ENCODE peak calls at places on chromosomes 5 and 9, in seven cellular contexts. One of them, this sample, is unnamed.

GRCh38 chr9:113622038-113622437 is 158.5 kb downstream of the RGS3 start:
- DNase-seq in neuronal stem cell: no peak
- DNase-seq in IMR-90: no peak
- DNase-seq in trophoblast cell: no peak
- DNase-seq in mesendoderm: no peak
- DNase-seq in H9: no peak
- DNase-seq in mesenchymal stem cell: no peak
- DNase-seq in this sample: no peak

GRCh38 chr5:72842816-72843215 is 26.4 kb downstream of the TNPO1 start:
- DNase-seq in neuronal stem cell: no peak
- DNase-seq in IMR-90: peak
- DNase-seq in trophoblast cell: no peak
- DNase-seq in mesendoderm: peak
- DNase-seq in H9: no peak
- DNase-seq in mesenchymal stem cell: peak
- DNase-seq in this sample: no peak

GRCh38 chr5:165617491-165617890 is 2112.1 kb downstream of the MAT2B start:
- DNase-seq in neuronal stem cell: no peak
- DNase-seq in IMR-90: peak
- DNase-seq in trophoblast cell: no peak
- DNase-seq in mesendoderm: no peak
- DNase-seq in H9: no peak
- DNase-seq in mesenchymal stem cell: peak
- DNase-seq in this sample: no peak

GRCh38 chr9:33852216-33852826 is 35.4 kb downstream of the UBE2R2 start:
- DNase-seq in neuronal stem cell: peak
- DNase-seq in IMR-90: peak
- DNase-seq in trophoblast cell: peak
- DNase-seq in mesendoderm: peak
- DNase-seq in H9: peak
- DNase-seq in mesenchymal stem cell: peak
- DNase-seq in this sample: peak

GRCh38 chr9:37412431-37413151 is 9.9 kb upstream of the GRHPR start:
- DNase-seq in neuronal stem cell: no peak
- DNase-seq in IMR-90: peak
- DNase-seq in trophoblast cell: no peak
- DNase-seq in mesendoderm: no peak
- DNase-seq in H9: peak
- DNase-seq in mesenchymal stem cell: no peak
- DNase-seq in this sample: no peak

GRCh38 chr5:107284822-107285510 is 385.8 kb downstream of the EFNA5 start:
- DNase-seq in neuronal stem cell: no peak
- DNase-seq in IMR-90: peak
- DNase-seq in trophoblast cell: peak
- DNase-seq in mesendoderm: peak
- DNase-seq in H9: no peak
- DNase-seq in mesenchymal stem cell: peak
- DNase-seq in this sample: no peak

GRCh38 chr9:89225587-89225986 is 47.0 kb upstream of the SHC3 start:
- DNase-seq in neuronal stem cell: peak
- DNase-seq in IMR-90: peak
- DNase-seq in trophoblast cell: peak
- DNase-seq in mesendoderm: no peak
- DNase-seq in H9: no peak
- DNase-seq in mesenchymal stem cell: no peak
- DNase-seq in this sample: no peak

GRCh38 chr5:82641362-82641988 is 363.3 kb upstream of the RPS23 start:
- DNase-seq in neuronal stem cell: peak
- DNase-seq in IMR-90: peak
- DNase-seq in trophoblast cell: peak
- DNase-seq in mesendoderm: peak
- DNase-seq in H9: no peak
- DNase-seq in mesenchymal stem cell: peak
- DNase-seq in this sample: no peak

GRCh38 chr5:177296581-177296980 is 6.9 kb downstream of the RAB24 start:
- DNase-seq in neuronal stem cell: no peak
- DNase-seq in IMR-90: no peak
- DNase-seq in trophoblast cell: no peak
- DNase-seq in mesendoderm: no peak
- DNase-seq in H9: no peak
- DNase-seq in mesenchymal stem cell: no peak
- DNase-seq in this sample: no peak

GRCh38 chr9:98455256-98455956 is 200.0 kb upstream of the TBC1D2 start:
- DNase-seq in neuronal stem cell: no peak
- DNase-seq in IMR-90: no peak
- DNase-seq in trophoblast cell: no peak
- DNase-seq in mesendoderm: no peak
- DNase-seq in H9: no peak
- DNase-seq in mesenchymal stem cell: no peak
- DNase-seq in this sample: no peak

GRCh38 chr5:134138416-134139376 is 24.2 kb downstream of the TCF7 start:
- DNase-seq in neuronal stem cell: no peak
- DNase-seq in IMR-90: peak
- DNase-seq in trophoblast cell: peak
- DNase-seq in mesendoderm: no peak
- DNase-seq in H9: peak
- DNase-seq in mesenchymal stem cell: peak
- DNase-seq in this sample: peak

GRCh38 chr9:16960084-16960483 is 89.6 kb upstream of the BNC2 start:
- DNase-seq in neuronal stem cell: no peak
- DNase-seq in IMR-90: peak
- DNase-seq in trophoblast cell: no peak
- DNase-seq in mesendoderm: no peak
- DNase-seq in H9: no peak
- DNase-seq in mesenchymal stem cell: peak
- DNase-seq in this sample: no peak

GRCh38 chr9:107422189-107422802 is 67.3 kb downstream of the KLF4 start:
- DNase-seq in neuronal stem cell: peak
- DNase-seq in IMR-90: peak
- DNase-seq in trophoblast cell: peak
- DNase-seq in mesendoderm: peak
- DNase-seq in H9: peak
- DNase-seq in mesenchymal stem cell: peak
- DNase-seq in this sample: peak

GRCh38 chr5:966941-967340 is 41.7 kb upstream of the NKD2 start:
- DNase-seq in neuronal stem cell: no peak
- DNase-seq in IMR-90: no peak
- DNase-seq in trophoblast cell: no peak
- DNase-seq in mesendoderm: no peak
- DNase-seq in H9: no peak
- DNase-seq in mesenchymal stem cell: no peak
- DNase-seq in this sample: no peak

GRCh38 chr5:120436996-120437395 is 27.1 kb upstream of the PRR16 start:
- DNase-seq in neuronal stem cell: no peak
- DNase-seq in IMR-90: peak
- DNase-seq in trophoblast cell: no peak
- DNase-seq in mesendoderm: no peak
- DNase-seq in H9: no peak
- DNase-seq in mesenchymal stem cell: no peak
- DNase-seq in this sample: no peak

GRCh38 chr5:172284275-172284971 is 859 bp upstream of the UBTD2 start:
- DNase-seq in neuronal stem cell: no peak
- DNase-seq in IMR-90: no peak
- DNase-seq in trophoblast cell: peak
- DNase-seq in mesendoderm: peak
- DNase-seq in H9: no peak
- DNase-seq in mesenchymal stem cell: no peak
- DNase-seq in this sample: peak

GRCh38 chr5:93162201-93162654 is 418.8 kb downstream of the NR2F1-AS1 start:
- DNase-seq in neuronal stem cell: peak
- DNase-seq in IMR-90: no peak
- DNase-seq in trophoblast cell: no peak
- DNase-seq in mesendoderm: peak
- DNase-seq in H9: no peak
- DNase-seq in mesenchymal stem cell: peak
- DNase-seq in this sample: no peak

GRCh38 chr9:94713446-94714185 is 12.9 kb upstream of the AOPEP start:
- DNase-seq in neuronal stem cell: no peak
- DNase-seq in IMR-90: no peak
- DNase-seq in trophoblast cell: no peak
- DNase-seq in mesendoderm: no peak
- DNase-seq in H9: no peak
- DNase-seq in mesenchymal stem cell: no peak
- DNase-seq in this sample: no peak
- H3K23ac ChIP-seq in neuronal stem cell: no peak
- H3K23ac ChIP-seq in IMR-90: no peak
- H3K23ac ChIP-seq in trophoblast cell: no peak
- H3K23ac ChIP-seq in mesendoderm: no peak
- H3K23ac ChIP-seq in H9: no peak
- H3K23ac ChIP-seq in mesenchymal stem cell: no peak
- H3K23ac ChIP-seq in this sample: no peak

GRCh38 chr9:116081437-116082110 is 72.0 kb upstream of the PAPPA start:
- DNase-seq in neuronal stem cell: no peak
- DNase-seq in IMR-90: no peak
- DNase-seq in trophoblast cell: no peak
- DNase-seq in mesendoderm: no peak
- DNase-seq in H9: no peak
- DNase-seq in mesenchymal stem cell: no peak
- DNase-seq in this sample: no peak

GRCh38 chr9:116087246-116087645 is 66.3 kb upstream of the PAPPA start:
- DNase-seq in neuronal stem cell: no peak
- DNase-seq in IMR-90: peak
- DNase-seq in trophoblast cell: no peak
- DNase-seq in mesendoderm: peak
- DNase-seq in H9: no peak
- DNase-seq in mesenchymal stem cell: peak
- DNase-seq in this sample: no peak

GRCh38 chr9:116083837-116084236 is 69.8 kb upstream of the PAPPA start:
- DNase-seq in neuronal stem cell: no peak
- DNase-seq in IMR-90: no peak
- DNase-seq in trophoblast cell: no peak
- DNase-seq in mesendoderm: no peak
- DNase-seq in H9: no peak
- DNase-seq in mesenchymal stem cell: no peak
- DNase-seq in this sample: no peak

GRCh38 chr9:116087751-116088194 is 65.8 kb upstream of the PAPPA start:
- DNase-seq in neuronal stem cell: no peak
- DNase-seq in IMR-90: peak
- DNase-seq in trophoblast cell: no peak
- DNase-seq in mesendoderm: peak
- DNase-seq in H9: no peak
- DNase-seq in mesenchymal stem cell: peak
- DNase-seq in this sample: no peak

DNA sequence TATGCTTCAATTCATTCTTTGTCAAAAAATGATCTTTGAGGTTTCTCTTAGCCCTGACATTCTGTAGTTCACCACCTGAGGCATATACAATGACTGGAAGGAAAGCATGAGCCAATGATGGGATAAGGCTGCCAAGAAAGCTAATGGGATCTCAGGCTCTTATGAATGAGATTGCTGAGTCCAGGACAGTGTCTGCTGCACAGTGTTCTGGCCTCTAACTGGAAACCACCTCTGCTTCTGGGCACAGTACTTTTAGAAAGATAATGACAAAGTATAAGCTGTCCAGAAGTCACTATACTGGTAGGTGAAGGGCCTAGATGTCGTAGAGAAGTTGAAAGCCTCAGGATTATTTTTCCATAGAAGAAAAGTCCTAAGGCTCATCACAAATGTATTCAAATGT is 69.1 kb upstream of the PAPPA start:
- DNase-seq in neuronal stem cell: no peak
- DNase-seq in IMR-90: peak
- DNase-seq in trophoblast cell: no peak
- DNase-seq in mesendoderm: no peak
- DNase-seq in H9: no peak
- DNase-seq in mesenchymal stem cell: no peak
- DNase-seq in this sample: no peak
- H3K23ac ChIP-seq in neuronal stem cell: no peak
- H3K23ac ChIP-seq in IMR-90: no peak
- H3K23ac ChIP-seq in trophoblast cell: no peak
- H3K23ac ChIP-seq in mesendoderm: no peak
- H3K23ac ChIP-seq in H9: no peak
- H3K23ac ChIP-seq in mesenchymal stem cell: no peak
- H3K23ac ChIP-seq in this sample: no peak

GRCh38 chr5:133124891-133125290 is 73.1 kb downstream of the HSPA4 start:
- DNase-seq in neuronal stem cell: no peak
- DNase-seq in IMR-90: no peak
- DNase-seq in trophoblast cell: no peak
- DNase-seq in mesendoderm: no peak
- DNase-seq in H9: no peak
- DNase-seq in mesenchymal stem cell: no peak
- DNase-seq in this sample: no peak
- H3K23ac ChIP-seq in neuronal stem cell: no peak
- H3K23ac ChIP-seq in IMR-90: no peak
- H3K23ac ChIP-seq in trophoblast cell: no peak
- H3K23ac ChIP-seq in mesendoderm: no peak
- H3K23ac ChIP-seq in H9: no peak
- H3K23ac ChIP-seq in mesenchymal stem cell: no peak
- H3K23ac ChIP-seq in this sample: no peak

GRCh38 chr5:8327016-8327415 is 458.1 kb downstream of the MTRR start:
- DNase-seq in neuronal stem cell: no peak
- DNase-seq in IMR-90: no peak
- DNase-seq in trophoblast cell: no peak
- DNase-seq in mesendoderm: peak
- DNase-seq in H9: no peak
- DNase-seq in mesenchymal stem cell: no peak
- DNase-seq in this sample: no peak

GRCh38 chr5:8333445-8333844 is 464.5 kb downstream of the MTRR start:
- DNase-seq in neuronal stem cell: no peak
- DNase-seq in IMR-90: no peak
- DNase-seq in trophoblast cell: no peak
- DNase-seq in mesendoderm: no peak
- DNase-seq in H9: no peak
- DNase-seq in mesenchymal stem cell: no peak
- DNase-seq in this sample: no peak

GRCh38 chr5:8333977-8334376 is 465.0 kb downstream of the MTRR start:
- DNase-seq in neuronal stem cell: no peak
- DNase-seq in IMR-90: no peak
- DNase-seq in trophoblast cell: no peak
- DNase-seq in mesendoderm: no peak
- DNase-seq in H9: no peak
- DNase-seq in mesenchymal stem cell: no peak
- DNase-seq in this sample: no peak

GRCh38 chr5:8332666-8333444 is 463.9 kb downstream of the MTRR start:
- DNase-seq in neuronal stem cell: no peak
- DNase-seq in IMR-90: no peak
- DNase-seq in trophoblast cell: no peak
- DNase-seq in mesendoderm: no peak
- DNase-seq in H9: no peak
- DNase-seq in mesenchymal stem cell: no peak
- DNase-seq in this sample: no peak

DNA sequence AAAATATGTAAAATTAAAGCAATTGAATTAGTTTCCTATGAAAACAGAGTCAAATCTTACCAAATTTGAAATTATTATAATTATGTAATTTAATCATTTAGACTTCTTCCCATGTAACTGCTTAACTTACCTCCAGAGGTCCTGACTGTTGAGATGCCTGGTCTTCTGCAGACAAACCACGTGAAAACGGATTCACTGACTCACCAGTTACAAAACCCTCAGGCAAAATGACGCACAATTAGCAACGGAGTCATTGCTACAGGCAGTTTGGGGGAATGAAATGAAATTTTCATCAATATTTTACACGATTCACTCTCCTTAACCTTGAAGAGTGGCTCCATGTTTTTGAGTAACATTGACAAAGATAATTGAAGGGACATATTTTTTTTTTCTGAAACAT is 460.8 kb downstream of the MTRR start:
- DNase-seq in neuronal stem cell: no peak
- DNase-seq in IMR-90: peak
- DNase-seq in trophoblast cell: peak
- DNase-seq in mesendoderm: peak
- DNase-seq in H9: no peak
- DNase-seq in mesenchymal stem cell: no peak
- DNase-seq in this sample: no peak
- H3K23ac ChIP-seq in neuronal stem cell: no peak
- H3K23ac ChIP-seq in IMR-90: no peak
- H3K23ac ChIP-seq in trophoblast cell: no peak
- H3K23ac ChIP-seq in mesendoderm: no peak
- H3K23ac ChIP-seq in H9: no peak
- H3K23ac ChIP-seq in mesenchymal stem cell: no peak
- H3K23ac ChIP-seq in this sample: no peak